ENCODE peak calls at places on chromosomes 7 and 10, in six cellular contexts. E is B cell; L is mammary epithelial cell; A is kidney; U is esophagus muscularis mucosa; X is activated CD8-positive, alpha-beta T cell treated with anti-CD3 and anti-CD28 coated beads for 36 hours. K is an unnamed sample.

GRCh38 chr7:2016761-2017482 is 215.8 kb downstream of the MAD1L1 start:
- DNase-seq in E (peak; percentile 25), U (no peak), X (no peak), L (no peak), A (peak; percentile 43), K (no peak)

GRCh38 chr10:80443531-80443974 is 10.6 kb upstream of the TSPAN14 start:
- DNase-seq in A (no peak), X (peak; percentile 61), U (no peak), E (no peak), L (no peak), K (peak; percentile 49)

GRCh38 chr10:101612872-101613271 is 24.8 kb downstream of the DPCD start:
- DNase-seq in U (no peak), X (no peak), A (peak; percentile 56), E (no peak), L (no peak), K (no peak)

GRCh38 chr7:107318523-107319160 is 149.8 kb downstream of the HBP1 start:
- DNase-seq in E (no peak), U (no peak), A (no peak), X (no peak), L (no peak), K (peak; percentile 9)

GRCh38 chr7:44103941-44104879 is at the start of gene AEBP1:
- DNase-seq in A (peak; percentile 84), U (no peak), E (peak; percentile 80), X (peak; percentile 54), L (no peak), K (peak; percentile 31)

GRCh38 chr10:624605-625334 is 64.7 kb downstream of the DIP2C start:
- DNase-seq in L (peak; percentile 32), U (no peak), X (no peak), A (peak; percentile 93), E (no peak), K (no peak)

GRCh38 chr10:64537112-64537511 is 1015.9 kb downstream of the REEP3 start:
- DNase-seq in L (no peak), X (no peak), E (no peak), U (no peak), A (no peak), K (no peak)

GRCh38 chr7:73521636-73522080 is 435 bp downstream of the BAZ1B start:
- DNase-seq in U (peak; percentile 93), L (no peak), X (no peak), A (no peak), E (peak; percentile 88), K (peak; percentile 2)

GRCh38 chr10:114043532-114044250 is at the start of gene ADRB1:
- DNase-seq in E (peak; percentile 67), X (peak; percentile 51), U (peak; percentile 95), L (peak; percentile 50), A (peak; percentile 82), K (no peak)

GRCh38 chr10:18616337-18616736 is 35.0 kb downstream of the NSUN6 start:
- DNase-seq in E (no peak), X (no peak), U (no peak), L (no peak), A (no peak), K (no peak)

GRCh38 chr10:42987575-42987974 is 89.3 kb upstream of the RET start:
- DNase-seq in U (peak; percentile 60), X (no peak), L (no peak), A (no peak), E (no peak), K (no peak)

GRCh38 chr7:31075006-31075405 is 22.9 kb downstream of the ADCYAP1R1 start:
- DNase-seq in A (peak; percentile 14), X (no peak), U (no peak), E (no peak), L (no peak), K (no peak)

GRCh38 chr7:55160539-55160938 is 141.7 kb downstream of the EGFR start:
- DNase-seq in E (no peak), L (no peak), A (no peak), X (no peak), U (no peak), K (peak; percentile 78)

GRCh38 chr7:18855796-18856195 is 261.6 kb downstream of the TWIST1 start:
- DNase-seq in X (no peak), L (no peak), U (no peak), A (no peak), E (no peak), K (peak; percentile 44)

DNA sequence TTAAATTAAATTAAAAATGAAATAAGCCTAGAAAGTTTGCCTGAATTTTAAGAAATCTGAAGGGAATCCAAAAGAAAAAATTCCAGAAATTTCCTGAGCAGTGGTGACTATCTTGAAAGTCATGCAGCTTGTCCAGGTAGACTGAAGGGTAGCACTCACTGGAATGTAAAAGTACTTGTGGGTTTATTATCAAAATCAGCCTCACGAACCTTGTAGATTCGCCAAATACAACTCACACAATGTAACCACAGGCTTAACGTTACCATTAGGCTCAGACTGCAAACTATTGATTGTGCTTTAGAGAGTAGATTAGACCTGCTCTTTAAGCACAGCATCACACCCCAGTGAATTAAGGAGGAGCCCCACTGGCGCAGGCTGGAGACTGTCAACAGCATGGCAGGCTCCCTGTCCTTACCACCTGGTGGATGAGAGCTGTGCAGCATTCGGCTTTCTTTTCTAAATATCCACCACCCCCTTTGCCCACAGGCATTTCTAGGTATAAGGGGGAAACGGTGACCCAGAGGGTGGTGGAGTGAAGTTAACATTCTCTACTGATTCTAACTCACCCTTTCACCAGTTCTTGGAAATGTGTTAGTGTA is 56.7 kb downstream of the GSDME start:
- DNase-seq in L (peak; percentile 37), U (no peak), X (no peak), E (no peak), A (no peak), K (no peak)
- TF ChIP-seq CTCF in L (no peak), U (no peak), X (no peak), E (no peak), A (no peak), K (peak; percentile 9)

GRCh38 chr10:5959116-5959515 is 18.2 kb downstream of the IL15RA start:
- DNase-seq in E (no peak), L (no peak), X (no peak), A (peak; percentile 13), U (no peak), K (no peak)

GRCh38 chr10:5958680-5959079 is 18.7 kb downstream of the IL15RA start:
- DNase-seq in X (no peak), L (no peak), U (no peak), A (no peak), E (no peak), K (no peak)

GRCh38 chr10:5960070-5960972 is 17.0 kb downstream of the IL15RA start:
- DNase-seq in L (no peak), E (no peak), A (peak; percentile 39), X (no peak), U (no peak), K (no peak)

GRCh38 chr10:5958077-5958476 is 19.3 kb downstream of the IL15RA start:
- DNase-seq in X (no peak), L (no peak), E (no peak), U (no peak), A (no peak), K (peak; percentile 63)

GRCh38 chr10:5959581-5960069 is 17.7 kb downstream of the IL15RA start:
- DNase-seq in U (no peak), X (no peak), A (peak; percentile 39), L (no peak), E (no peak), K (no peak)
- TF ChIP-seq CTCF in U (no peak), X (no peak), A (no peak), L (no peak), E (no peak), K (no peak)

GRCh38 chr7:97971120-97971989 is 18.6 kb downstream of the OCM2 start:
- DNase-seq in E (no peak), L (peak; percentile 33), U (no peak), A (no peak), X (peak; percentile 44), K (peak; percentile 3)

GRCh38 chr7:97973206-97973658 is 16.8 kb downstream of the OCM2 start:
- DNase-seq in E (no peak), A (no peak), L (no peak), X (no peak), U (no peak), K (no peak)

GRCh38 chr7:97971990-97972943 is 17.7 kb downstream of the OCM2 start:
- DNase-seq in U (peak; percentile 94), L (peak; percentile 65), E (peak; percentile 93), X (peak; percentile 91), A (peak; percentile 94), K (peak; percentile 58)
- TF ChIP-seq CTCF in U (no peak), L (peak; percentile 7), E (no peak), X (no peak), A (peak; percentile 17), K (peak; percentile 55)

DNA sequence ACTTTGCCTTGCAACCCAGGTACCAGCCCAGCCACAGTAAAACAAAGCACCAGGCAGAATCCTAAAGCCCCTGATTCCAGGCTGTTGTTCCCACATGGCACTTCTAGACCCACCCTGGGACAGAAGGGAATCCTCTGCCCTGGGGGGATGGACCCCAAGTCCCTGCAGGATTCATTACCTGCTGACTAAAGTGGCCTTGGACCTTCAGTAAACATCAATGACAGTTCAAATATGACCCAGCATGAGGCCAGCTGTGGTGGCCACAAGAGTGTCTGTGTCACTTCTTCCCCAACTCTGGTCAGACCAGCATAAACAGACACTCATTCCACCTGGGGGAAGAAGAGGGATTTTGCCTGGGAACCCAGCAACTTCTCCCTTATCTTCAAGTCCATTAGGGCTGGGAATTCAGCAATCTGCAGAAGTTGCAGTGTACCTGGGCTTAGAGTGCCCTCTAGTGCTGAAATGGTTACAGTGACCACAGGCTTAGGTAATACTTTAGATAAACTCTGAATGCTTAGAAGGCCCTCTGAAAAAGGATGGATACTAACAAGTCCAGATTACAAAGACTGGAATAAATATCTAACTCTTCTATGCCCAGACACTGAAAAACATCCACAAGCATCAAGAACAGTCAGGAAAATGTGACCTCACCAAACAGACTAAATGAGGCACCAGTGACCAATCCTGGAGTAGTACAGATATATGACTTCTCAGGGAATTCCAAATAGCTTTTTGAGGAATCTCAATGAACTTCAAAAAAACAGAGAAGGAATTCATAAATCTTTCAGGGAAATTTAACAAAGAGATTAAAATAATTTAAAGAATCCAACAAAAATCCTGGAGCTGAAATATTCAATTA is 108.5 kb upstream of the TMEM168 start:
- DNase-seq in U (no peak), E (peak; percentile 28), A (no peak), X (peak; percentile 51), L (peak; percentile 62), K (peak; percentile 69)
- TF ChIP-seq CTCF in U (no peak), E (peak; percentile 91), A (peak; percentile 52), X (peak; percentile 81), L (peak; percentile 81), K (peak; percentile 90)

DNA sequence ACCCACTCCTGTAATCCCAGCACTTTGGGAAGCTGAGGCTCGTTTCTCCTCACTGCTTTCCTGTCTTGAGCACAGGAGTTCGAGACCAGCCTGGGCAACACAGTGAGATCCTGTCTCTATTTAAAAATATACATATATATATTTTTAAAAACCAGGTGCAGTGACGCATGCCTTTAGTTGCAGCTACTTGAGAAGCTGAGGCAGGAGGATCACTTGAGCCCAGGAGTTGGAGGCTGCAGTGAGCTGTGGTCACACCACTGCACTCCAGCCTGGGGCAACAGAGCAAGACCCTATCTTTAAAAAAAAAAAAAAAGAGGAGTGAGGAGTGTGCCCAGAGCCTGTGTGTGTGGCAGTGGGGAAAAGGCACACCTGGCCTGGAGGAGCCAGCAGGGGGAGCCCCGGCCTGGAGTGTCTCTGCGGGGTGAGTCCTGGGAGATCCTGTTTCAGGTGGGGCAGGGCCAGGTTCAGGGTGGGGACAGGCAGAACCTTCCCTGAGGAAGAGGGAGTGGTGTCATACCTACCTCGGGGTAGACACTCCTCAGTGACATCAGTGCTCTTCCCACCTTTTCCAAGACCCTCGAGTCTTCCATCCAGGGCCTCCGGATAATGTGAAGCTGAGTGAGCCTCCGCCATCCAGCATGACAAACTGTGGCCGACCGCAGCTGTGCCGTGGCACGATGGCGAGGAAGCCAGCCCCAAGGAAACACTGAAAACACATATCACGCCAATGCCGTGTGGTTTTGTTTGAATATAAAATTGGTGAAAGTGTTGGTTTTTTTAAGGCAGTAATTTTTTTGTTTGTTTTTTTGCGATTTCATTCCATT is 9.0 kb upstream of the ARPC1B start:
- DNase-seq in U (no peak), L (peak; percentile 41), E (peak; percentile 86), A (peak; percentile 75), X (peak; percentile 68), K (no peak)
- TF ChIP-seq CTCF in U (peak; percentile 46), L (peak; percentile 54), E (peak; percentile 76), A (peak; percentile 57), X (peak; percentile 69), K (peak; percentile 73)